ENCODE peak calls at places on chromosomes 13 and 19, in six cellular contexts. N is adrenal gland; K is CD8-positive, alpha-beta T cell; E is fibroblast of mammary gland; C is upper lobe of right lung; I is neural crest cell. M is an unnamed sample.

GRCh38 chr19:28264556-28264955 is 948.4 kb downstream of the UQCRFS1 start:
- DNase-seq in N (no peak), K (no peak), E (no peak), C (no peak), I (no peak), M (no peak)

GRCh38 chr19:23404676-23405075 is 9.4 kb upstream of the ZNF91 start:
- DNase-seq in N (no peak), K (no peak), E (no peak), C (no peak), I (no peak), M (no peak)

GRCh38 chr19:2507109-2507508 is 31.2 kb downstream of the GADD45B start:
- DNase-seq in N (no peak), K (peak; percentile 71), E (peak; percentile 59), C (no peak), I (no peak), M (no peak)

GRCh38 chr19:30784850-30785459 is 412.8 kb downstream of the ZNF536 start:
- DNase-seq in N (peak; percentile 65), K (peak; percentile 30), E (peak; percentile 39), C (peak; percentile 77), I (peak; percentile 47), M (peak; percentile 33)

GRCh38 chr13:71828117-71828516 is 38.9 kb downstream of the DACH1 start:
- DNase-seq in N (no peak), K (no peak), E (no peak), C (no peak), I (no peak), M (no peak)

GRCh38 chr13:106183410-106184128 is 351.9 kb downstream of the EFNB2 start:
- DNase-seq in N (no peak), K (no peak), E (no peak), C (no peak), I (no peak), M (no peak)

GRCh38 chr13:112956516-112957294 is 12.3 kb upstream of the MCF2L start:
- DNase-seq in N (no peak), K (no peak), E (no peak), C (no peak), I (peak; percentile 33), M (no peak)

GRCh38 chr19:46631481-46631880 is 4.5 kb downstream of the GNG8 start:
- DNase-seq in N (no peak), K (no peak), E (peak; percentile 72), C (no peak), I (no peak), M (no peak)

GRCh38 chr19:49636230-49636932 is 3.6 kb downstream of the RRAS start:
- DNase-seq in N (no peak), K (no peak), E (no peak), C (no peak), I (no peak), M (no peak)

GRCh38 chr19:45506246-45506990 is 861 bp upstream of the VASP start:
- DNase-seq in N (peak; percentile 96), K (peak; percentile 97), E (peak; percentile 85), C (peak; percentile 99), I (peak; percentile 91), M (peak; percentile 93)

GRCh38 chr19:39355253-39355652 is 13.0 kb downstream of the SAMD4B start:
- DNase-seq in N (no peak), K (no peak), E (no peak), C (no peak), I (no peak), M (no peak)

GRCh38 chr19:13794388-13794751 is 873 bp upstream of the ZSWIM4 start:
- DNase-seq in N (peak; percentile 96), K (no peak), E (peak; percentile 97), C (peak; percentile 74), I (no peak), M (no peak)

GRCh38 chr13:112522578-112522977 is 65.4 kb downstream of the TUBGCP3 start:
- DNase-seq in N (no peak), K (no peak), E (peak; percentile 80), C (no peak), I (no peak), M (no peak)

GRCh38 chr13:112270951-112271350 is 105.2 kb upstream of the SPACA7 start:
- DNase-seq in N (no peak), K (no peak), E (no peak), C (no peak), I (no peak), M (no peak)

GRCh38 chr13:33394294-33394932 is 108.9 kb upstream of the STARD13 start:
- DNase-seq in N (no peak), K (no peak), E (no peak), C (no peak), I (no peak), M (no peak)

GRCh38 chr19:31002852-31003251 is 346.4 kb downstream of the TSHZ3 start:
- DNase-seq in N (peak; percentile 46), K (no peak), E (no peak), C (no peak), I (no peak), M (no peak)

DNA sequence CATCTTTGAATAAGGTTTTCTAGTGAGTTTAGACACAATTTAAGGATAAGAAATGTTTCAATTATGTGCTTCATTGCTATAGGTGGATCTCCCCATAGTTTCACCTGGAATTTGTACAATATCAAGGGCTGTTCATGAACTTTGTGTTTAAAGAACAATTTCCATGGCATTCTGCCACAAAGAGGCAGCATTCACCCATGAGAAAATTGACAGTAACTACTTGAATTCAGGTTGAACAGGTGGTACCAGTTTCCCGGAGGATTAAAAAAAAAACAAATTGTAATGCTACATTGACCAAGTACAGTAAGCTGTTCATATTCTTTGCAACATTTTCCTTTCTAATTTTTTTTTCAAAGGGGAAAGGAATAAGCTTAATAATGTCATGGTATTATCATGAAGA is 9.1 kb downstream of the SLITRK5 start:
- DNase-seq in N (no peak), K (no peak), E (no peak), C (no peak), I (no peak), M (no peak)
- TF ChIP-seq CTCF in N (no peak), K (no peak), E (no peak), C (no peak), I (peak; percentile 68), M (peak; percentile 9)

GRCh38 chr13:99087954-99088491 is 110.2 kb upstream of the DOCK9 start:
- DNase-seq in N (no peak), K (no peak), E (no peak), C (peak; percentile 67), I (no peak), M (no peak)

GRCh38 chr13:99086149-99086868 is 108.4 kb upstream of the DOCK9 start:
- DNase-seq in N (peak; percentile 69), K (peak; percentile 76), E (peak; percentile 51), C (peak; percentile 83), I (peak; percentile 41), M (peak; percentile 75)

GRCh38 chr13:99086869-99087129 is 108.9 kb upstream of the DOCK9 start:
- DNase-seq in N (peak; percentile 27), K (peak; percentile 52), E (peak; percentile 15), C (peak; percentile 81), I (peak; percentile 22), M (no peak)

GRCh38 chr13:99085846-99086148 is 107.9 kb upstream of the DOCK9 start:
- DNase-seq in N (no peak), K (no peak), E (no peak), C (no peak), I (no peak), M (no peak)

DNA sequence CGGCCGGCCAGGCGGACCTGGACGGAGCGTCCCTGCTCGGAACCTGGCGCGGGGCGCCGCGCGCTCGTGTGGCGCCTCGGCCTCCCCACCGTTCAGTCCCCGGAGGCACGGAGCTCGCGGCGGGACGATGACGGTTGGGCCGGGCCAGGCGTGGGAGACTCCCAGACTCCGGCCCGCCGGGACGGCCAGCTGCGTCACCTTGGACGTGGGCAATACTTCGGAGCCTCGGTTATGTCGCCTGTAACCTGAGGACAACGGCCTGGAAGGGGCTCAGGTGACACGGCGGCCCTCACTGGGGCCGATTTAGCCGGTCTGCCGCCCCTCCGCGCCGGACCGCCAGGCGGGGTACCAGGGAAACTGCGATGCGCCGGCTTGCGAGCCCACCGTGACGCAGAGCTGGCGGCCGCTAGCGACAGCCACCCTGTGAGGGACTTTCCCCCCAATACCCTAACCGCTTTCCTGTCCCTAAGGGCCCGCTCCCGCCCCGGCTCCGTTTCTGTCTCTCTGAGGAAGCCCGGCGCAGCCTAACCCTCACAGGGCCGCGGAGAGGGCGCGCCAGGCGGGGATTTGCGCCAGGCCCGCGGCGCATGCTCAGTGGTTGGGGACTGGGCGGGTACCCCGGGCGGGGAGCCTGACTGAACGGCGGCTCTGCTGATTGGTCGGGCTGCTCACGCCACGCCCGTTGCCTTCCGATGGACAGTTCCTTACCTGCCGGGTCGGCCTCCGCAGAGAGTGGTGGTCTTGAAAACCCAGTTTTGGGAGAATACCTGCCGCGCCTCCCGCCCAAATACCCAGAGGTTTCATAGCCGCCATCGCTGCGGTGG is 109.5 kb upstream of the DOCK9 start:
- DNase-seq in N (peak; percentile 90), K (peak; percentile 93), E (peak; percentile 72), C (peak; percentile 96), I (peak; percentile 82), M (peak; percentile 97)
- TF ChIP-seq CTCF in N (no peak), K (peak; percentile 46), E (no peak), C (peak; percentile 40), I (peak; percentile 54), M (no peak)

DNA sequence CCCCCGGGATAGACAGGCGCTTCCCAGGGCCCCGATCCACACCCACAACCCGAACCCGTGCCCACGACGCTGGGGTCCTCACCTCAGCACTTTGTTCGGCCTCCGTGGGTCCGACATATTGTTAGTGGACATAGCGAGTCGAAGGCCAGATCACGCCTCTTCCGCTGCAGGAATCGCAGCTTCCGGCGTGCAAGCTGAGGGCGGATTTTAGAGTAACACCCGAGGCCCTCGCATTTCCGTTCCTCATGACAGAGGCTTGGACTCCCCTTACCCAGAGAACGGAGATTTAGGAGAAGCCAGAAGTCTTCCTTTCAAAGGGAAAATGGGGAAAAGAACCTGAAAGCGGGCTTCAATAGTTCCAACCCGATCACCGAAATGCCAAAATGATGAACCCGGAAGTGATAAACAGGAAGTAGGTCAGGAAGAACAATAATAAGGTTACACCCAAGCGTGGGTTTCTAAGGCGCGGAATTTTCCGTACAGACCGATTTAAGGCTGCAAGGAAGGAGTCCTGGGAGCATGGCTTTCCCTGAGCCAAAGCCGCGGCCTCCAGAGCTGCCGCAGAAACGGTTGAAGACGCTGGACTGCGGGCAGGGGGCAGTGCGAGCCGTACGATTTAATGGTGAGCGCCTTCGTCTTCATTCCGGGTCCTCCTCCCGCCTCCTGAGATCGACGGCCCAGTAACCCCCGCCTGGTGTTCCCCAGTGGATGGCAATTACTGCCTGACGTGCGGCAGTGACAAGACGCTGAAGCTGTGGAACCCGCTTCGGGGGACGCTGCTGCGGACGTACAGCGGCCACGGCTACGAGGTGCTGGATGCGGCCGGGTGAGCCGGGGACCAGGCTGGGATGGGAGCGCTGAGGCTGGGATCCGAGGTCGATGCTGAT is 2.9 kb downstream of the WDR83 start:
- DNase-seq in N (peak; percentile 83), K (peak; percentile 72), E (peak; percentile 85), C (peak; percentile 90), I (peak; percentile 67), M (peak; percentile 84)
- TF ChIP-seq CTCF in N (no peak), K (no peak), E (no peak), C (no peak), I (no peak), M (no peak)

GRCh38 chr19:6772866-6773322 is 386 bp downstream of the VAV1 start:
- DNase-seq in N (no peak), K (no peak), E (no peak), C (no peak), I (no peak), M (no peak)

GRCh38 chr19:6773323-6773931 is 919 bp downstream of the VAV1 start:
- DNase-seq in N (peak; percentile 25), K (peak; percentile 54), E (no peak), C (peak; percentile 69), I (no peak), M (peak; percentile 69)

GRCh38 chr19:6769006-6769637 is 1.9 kb upstream of the SH2D3A start:
- DNase-seq in N (no peak), K (no peak), E (peak; percentile 20), C (no peak), I (no peak), M (no peak)

GRCh38 chr19:6774821-6775707 is 2.6 kb downstream of the VAV1 start:
- DNase-seq in N (peak; percentile 47), K (no peak), E (no peak), C (no peak), I (no peak), M (no peak)

GRCh38 chr19:6772028-6772865 is at the start of gene VAV1:
- DNase-seq in N (peak; percentile 49), K (peak; percentile 89), E (no peak), C (peak; percentile 89), I (no peak), M (peak; percentile 95)
- TF ChIP-seq CTCF in N (no peak), K (peak; percentile 20), E (no peak), C (peak; percentile 15), I (no peak), M (peak; percentile 56)

M was measured in GM10248.